ENCODE peak calls at places on chromosomes 13 and 19, in nine cellular contexts. C, T, A, G, W, M, P, Z and F are unnamed samples.
A peak's percentile ranks its signal among the peaks of the same experiment; 100 is the strongest.

GRCh38 chr13:22079961-22080360 is 409.1 kb downstream of the FGF9 start:
- DNase-seq in C (no peak), T (no peak), A (no peak), G (no peak), W (no peak), M (no peak), P (no peak), Z (no peak), F (no peak)

GRCh38 chr19:7497292-7497691 is 8.5 kb upstream of the PEX11G start:
- DNase-seq in C (no peak), T (no peak), A (no peak), G (no peak), W (no peak), M (no peak), P (peak; percentile 51), Z (no peak), F (no peak)

GRCh38 chr19:40721936-40722661 is 5.2 kb downstream of the ITPKC start:
- DNase-seq in C (no peak), T (no peak), A (peak; percentile 49), G (no peak), W (no peak), M (no peak), P (no peak), Z (no peak), F (no peak)

GRCh38 chr19:45471866-45472556 is 4.2 kb downstream of the FOSB start:
- DNase-seq in C (no peak), T (no peak), A (no peak), G (no peak), W (no peak), M (no peak), P (no peak), Z (no peak), F (no peak)

GRCh38 chr13:97367016-97367415 is 67.0 kb upstream of the RAP2A start:
- DNase-seq in C (no peak), T (no peak), A (no peak), G (no peak), W (peak; percentile 8), M (no peak), P (peak; percentile 52), Z (no peak), F (no peak)

GRCh38 chr19:48799358-48800300 is 11.2 kb downstream of the BCAT2 start:
- DNase-seq in C (no peak), T (no peak), A (no peak), G (no peak), W (no peak), M (no peak), P (no peak), Z (no peak), F (no peak)

GRCh38 chr13:97191615-97192014 is 30.5 kb upstream of the MBNL2 start:
- DNase-seq in C (no peak), T (no peak), A (no peak), G (no peak), W (no peak), M (no peak), P (no peak), Z (no peak), F (no peak)

GRCh38 chr13:63425131-63425530 is 2009.5 kb upstream of the PCDH20 start:
- DNase-seq in C (no peak), T (no peak), A (no peak), G (no peak), W (no peak), M (no peak), P (no peak), Z (no peak), F (no peak)

GRCh38 chr19:30046522-30046921 is 104.5 kb downstream of the URI1 start:
- DNase-seq in C (no peak), T (no peak), A (no peak), G (no peak), W (no peak), M (peak; percentile 86), P (peak; percentile 43), Z (no peak), F (no peak)

GRCh38 chr19:14507704-14508246 is 10.4 kb downstream of the DNAJB1 start:
- DNase-seq in C (no peak), T (no peak), A (no peak), G (no peak), W (no peak), M (no peak), P (no peak), Z (no peak), F (no peak)

GRCh38 chr13:52665325-52665724 is 12.7 kb downstream of the SUGT1 start:
- DNase-seq in C (no peak), T (no peak), A (peak; percentile 20), G (no peak), W (no peak), M (peak; percentile 2), P (peak; percentile 28), Z (no peak), F (no peak)

GRCh38 chr19:29624489-29625210 is 18.6 kb downstream of the POP4 start:
- DNase-seq in C (no peak), T (no peak), A (no peak), G (no peak), W (no peak), M (no peak), P (no peak), Z (no peak), F (no peak)

GRCh38 chr13:83184819-83185218 is 697.5 kb downstream of the SLITRK1 start:
- DNase-seq in C (no peak), T (no peak), A (no peak), G (no peak), W (no peak), M (no peak), P (no peak), Z (no peak), F (no peak)

GRCh38 chr13:46801831-46802230 is 4.9 kb upstream of the ESD start:
- DNase-seq in C (no peak), T (no peak), A (no peak), G (no peak), W (no peak), M (no peak), P (no peak), Z (no peak), F (no peak)

GRCh38 chr13:44470623-44471562 is 97.3 kb downstream of the SERP2 start:
- DNase-seq in C (no peak), T (no peak), A (peak; percentile 14), G (no peak), W (no peak), M (peak; percentile 3), P (peak; percentile 23), Z (no peak), F (no peak)

GRCh38 chr19:33826521-33826920 is 29.9 kb downstream of the KCTD15 start:
- DNase-seq in C (no peak), T (no peak), A (no peak), G (peak; percentile 57), W (no peak), M (no peak), P (no peak), Z (no peak), F (no peak)

GRCh38 chr19:14318873-14319272 is 62.4 kb upstream of the ADGRE5 start:
- DNase-seq in C (no peak), T (no peak), A (no peak), G (no peak), W (no peak), M (no peak), P (peak; percentile 23), Z (no peak), F (no peak)

GRCh38 chr19:38685666-38686529 is 38.4 kb downstream of the ACTN4 start:
- DNase-seq in C (no peak), T (no peak), A (no peak), G (no peak), W (no peak), M (peak; percentile 90), P (peak; percentile 85), Z (no peak), F (no peak)